ENCODE peak calls at places on chromosome X, in five cellular contexts. A, G, T, M and J are unnamed samples.

GRCh38 chrX:120428309-120428708 is 40.8 kb downstream of the LAMP2 start:
- DNase-seq in A (no peak), G (no peak), T (peak; percentile 2), M (no peak), J (no peak)

GRCh38 chrX:7316887-7317286 is 168.9 kb upstream of the PUDP start:
- DNase-seq in A (no peak), G (no peak), T (no peak), M (no peak), J (no peak)

GRCh38 chrX:46444011-46444410 is 101.2 kb downstream of the ZNF674 start:
- DNase-seq in A (no peak), G (no peak), T (peak; percentile 36), M (no peak), J (no peak)

GRCh38 chrX:97026406-97026805 is 142.7 kb downstream of the RPA4 start:
- DNase-seq in A (no peak), G (no peak), T (no peak), M (no peak), J (no peak)

GRCh38 chrX:131741103-131741581 is 197.3 kb downstream of the OR13H1 start:
- DNase-seq in A (no peak), G (peak; percentile 55), T (no peak), M (peak; percentile 72), J (peak; percentile 87)

GRCh38 chrX:153526801-153527599 is 9.6 kb downstream of the ATP2B3 start:
- DNase-seq in A (no peak), G (no peak), T (no peak), M (no peak), J (no peak)

GRCh38 chrX:85630901-85631300 is 251.4 kb upstream of the POF1B start:
- DNase-seq in A (no peak), G (no peak), T (no peak), M (no peak), J (no peak)

GRCh38 chrX:122914256-122914655 is 269.8 kb upstream of the GRIA3 start:
- DNase-seq in A (no peak), G (no peak), T (no peak), M (no peak), J (no peak)

GRCh38 chrX:131816551-131817136 is 206.5 kb upstream of the STK26 start:
- DNase-seq in A (no peak), G (peak; percentile 35), T (no peak), M (peak; percentile 79), J (peak; percentile 83)

GRCh38 chrX:100743009-100743615 is 11.2 kb upstream of the SYTL4 start:
- DNase-seq in A (no peak), G (no peak), T (no peak), M (no peak), J (no peak)

GRCh38 chrX:72272868-72273267 is 4.2 kb downstream of the RPS4X start:
- DNase-seq in A (no peak), G (no peak), T (no peak), M (no peak), J (no peak)